ENCODE peak calls at places on chromosomes 16 and 17, in six cellular contexts. P is BJ, B is AG09309, X is BE2C, C is fibroblast of lung, N is neural progenitor cell. Z is an unnamed sample.

GRCh38 chr16:22653876-22654275 is 143.2 kb downstream of the NPIPB5 start:
- DNase-seq in P (no peak), B (no peak), X (no peak), C (no peak), N (no peak), Z (no peak)

GRCh38 chr17:2705263-2705662 is 6.3 kb downstream of the CLUH start:
- DNase-seq in P (no peak), B (no peak), X (no peak), C (peak), N (no peak), Z (no peak)

GRCh38 chr17:2068589-2069051 is 13.7 kb downstream of the HIC1 start:
- DNase-seq in P (no peak), B (no peak), X (peak), C (peak), N (no peak), Z (no peak)

GRCh38 chr17:43940630-43941029 is 1.6 kb downstream of the PPY start:
- DNase-seq in P (no peak), B (no peak), X (peak), C (no peak), N (peak), Z (no peak)

GRCh38 chr16:66479661-66480264 is 52.7 kb downstream of the BEAN1 start:
- DNase-seq in P (no peak), B (no peak), X (no peak), C (no peak), N (no peak), Z (no peak)

GRCh38 chr17:40432864-40433528 is 10.3 kb upstream of the IGFBP4 start:
- DNase-seq in P (no peak), B (no peak), X (peak), C (peak), N (no peak), Z (no peak)

GRCh38 chr17:59719526-59719925 is 12.1 kb downstream of the VMP1 start:
- DNase-seq in P (no peak), B (no peak), X (no peak), C (no peak), N (no peak), Z (no peak)

GRCh38 chr16:85327731-85328664 is 215.7 kb upstream of the CIBAR2 start:
- DNase-seq in P (no peak), B (no peak), X (peak), C (peak), N (peak), Z (peak)

GRCh38 chr17:30600830-30601494 is 123.8 kb downstream of the GOSR1 start:
- DNase-seq in P (no peak), B (no peak), X (no peak), C (peak), N (peak), Z (no peak)

GRCh38 chr17:78360371-78361226 is 722 bp upstream of the SOCS3 start:
- DNase-seq in P (no peak), B (no peak), X (peak), C (peak), N (peak), Z (no peak)

GRCh38 chr17:50813583-50813982 is 21.8 kb upstream of the WFIKKN2 start:
- DNase-seq in P (no peak), B (no peak), X (no peak), C (no peak), N (no peak), Z (no peak)

GRCh38 chr16:56736476-56736875 is 6.5 kb downstream of the NUP93 start:
- DNase-seq in P (no peak), B (no peak), X (no peak), C (no peak), N (no peak), Z (no peak)

GRCh38 chr16:82523786-82524185 is 103.0 kb upstream of the CDH13 start:
- DNase-seq in P (no peak), B (no peak), X (no peak), C (peak), N (no peak), Z (no peak)

GRCh38 chr16:86134802-86135461 is 236.0 kb downstream of the IRF8 start:
- DNase-seq in P (no peak), B (no peak), X (no peak), C (peak), N (no peak), Z (no peak)

GRCh38 chr17:79038545-79039135 is 14.7 kb downstream of the C1QTNF1 start:
- DNase-seq in P (peak), B (peak), X (no peak), C (peak), N (no peak), Z (peak)

GRCh38 chr17:66393038-66393437 is 90.6 kb downstream of the PRKCA start:
- DNase-seq in P (no peak), B (no peak), X (no peak), C (no peak), N (no peak), Z (no peak)

GRCh38 chr16:59121411-59121810 is 387.3 kb upstream of the GOT2 start:
- DNase-seq in P (no peak), B (no peak), X (no peak), C (no peak), N (no peak), Z (no peak)

GRCh38 chr16:78317871-78318270 is 218.4 kb downstream of the WWOX start:
- DNase-seq in P (no peak), B (no peak), X (no peak), C (no peak), N (no peak), Z (peak)

GRCh38 chr16:89104303-89104702 is 10.7 kb downstream of the ACSF3 start:
- DNase-seq in P (no peak), B (no peak), X (no peak), C (no peak), N (no peak), Z (no peak)

GRCh38 chr16:79009911-79010310 is 590.6 kb downstream of the MAF start:
- DNase-seq in P (no peak), B (no peak), X (no peak), C (no peak), N (no peak), Z (no peak)

GRCh38 chr17:17606416-17607000 is 15.0 kb upstream of the PEMT start:
- DNase-seq in P (no peak), B (no peak), X (peak), C (no peak), N (no peak), Z (no peak)

GRCh38 chr16:19886061-19886792 is 1.6 kb upstream of the GPRC5B start:
- DNase-seq in P (no peak), B (peak), X (peak), C (peak), N (peak), Z (peak)

GRCh38 chr16:78996806-78997205 is 603.7 kb downstream of the MAF start:
- DNase-seq in P (no peak), B (no peak), X (no peak), C (no peak), N (no peak), Z (no peak)

GRCh38 chr17:33498069-33498468 is 205.0 kb upstream of the ASIC2 start:
- DNase-seq in P (no peak), B (no peak), X (no peak), C (no peak), N (no peak), Z (no peak)

GRCh38 chr17:56347646-56348045 is 194.4 kb downstream of the ANKFN1 start:
- DNase-seq in P (no peak), B (no peak), X (no peak), C (no peak), N (no peak), Z (no peak)

GRCh38 chr16:63804126-63804525 is 1317.7 kb downstream of the CDH11 start:
- DNase-seq in P (no peak), B (no peak), X (no peak), C (no peak), N (no peak), Z (no peak)

GRCh38 chr17:979211-979538 is 401 bp downstream of the NXN start:
- DNase-seq in P (no peak), B (no peak), X (no peak), C (no peak), N (no peak), Z (no peak)

GRCh38 chr17:8935194-8935593 is 30.3 kb downstream of the PIK3R5 start:
- DNase-seq in P (no peak), B (no peak), X (no peak), C (peak), N (no peak), Z (no peak)

GRCh38 chr17:72605543-72605942 is 484.7 kb downstream of the SOX9 start:
- DNase-seq in P (no peak), B (no peak), X (no peak), C (no peak), N (no peak), Z (no peak)

GRCh38 chr17:72604518-72604917 is 483.7 kb downstream of the SOX9 start:
- DNase-seq in P (no peak), B (no peak), X (no peak), C (no peak), N (no peak), Z (no peak)

GRCh38 chr17:72600934-72601333 is 480.1 kb downstream of the SOX9 start:
- DNase-seq in P (no peak), B (no peak), X (no peak), C (peak), N (no peak), Z (no peak)

GRCh38 chr17:72603346-72604242 is 482.8 kb downstream of the SOX9 start:
- DNase-seq in P (no peak), B (no peak), X (no peak), C (peak), N (no peak), Z (peak)

DNA sequence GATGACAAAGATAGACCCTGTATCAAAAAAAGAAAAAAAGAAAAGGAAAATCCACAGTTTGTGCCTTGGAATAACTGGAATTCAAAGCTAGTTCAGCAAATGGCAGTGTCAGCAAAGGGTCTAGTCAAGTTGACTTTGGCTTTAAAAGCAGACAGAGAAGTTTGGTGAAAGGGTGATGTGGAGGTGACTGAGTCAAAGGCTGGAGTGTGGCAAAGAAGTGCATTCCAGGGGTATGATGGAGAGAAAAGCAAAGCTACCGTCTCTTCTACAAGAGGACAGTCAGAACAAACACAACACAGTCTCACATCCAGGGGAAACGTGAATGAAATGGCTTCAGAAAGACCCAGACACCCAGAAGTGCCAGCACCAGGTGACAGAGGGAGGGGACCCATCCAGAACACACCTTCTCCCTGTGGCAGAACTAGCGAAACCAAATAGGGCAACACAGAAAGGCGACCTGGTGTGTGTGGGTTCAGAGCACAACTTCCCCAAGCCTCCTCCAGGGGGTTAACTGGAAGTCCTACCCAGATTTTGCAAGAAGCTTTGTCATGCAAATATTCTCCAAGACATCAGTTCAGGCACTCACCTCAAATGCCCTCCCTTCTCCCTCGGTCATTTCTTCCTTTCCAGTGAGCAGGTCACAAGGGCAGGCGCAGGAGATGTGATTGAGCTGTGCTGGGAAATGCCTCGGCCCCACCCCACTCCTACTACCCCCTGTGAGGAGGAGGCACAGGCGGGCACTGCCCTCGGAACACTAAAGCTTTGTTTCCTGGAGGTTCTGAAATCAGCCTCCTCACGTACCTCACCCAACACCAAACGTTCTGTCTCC is 481.9 kb downstream of the SOX9 start:
- DNase-seq in P (no peak), B (no peak), X (no peak), C (peak), N (peak), Z (no peak)
- TF ChIP-seq CTCF in P (peak), B (peak), X (peak), C (no peak), N (peak), Z (peak)

DNA sequence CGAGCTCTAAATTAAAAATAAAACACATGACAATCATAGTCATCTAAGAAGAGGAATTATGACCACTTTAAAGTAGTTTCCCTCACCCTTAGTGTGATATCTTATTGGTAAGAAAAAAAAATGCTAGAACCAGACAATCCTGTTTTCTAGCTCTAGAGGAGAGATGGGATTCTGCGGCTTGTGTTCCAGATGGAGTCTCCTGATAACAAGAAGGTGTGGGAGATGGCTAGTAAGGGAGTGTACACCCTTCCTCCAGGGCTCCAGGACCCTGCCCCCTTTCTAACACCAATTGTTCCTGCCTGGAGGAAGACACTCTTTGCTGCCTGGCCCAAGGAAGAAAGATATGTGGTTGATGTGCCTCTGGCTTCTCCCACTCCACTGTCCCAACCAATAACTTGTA is 68.8 kb upstream of the FBXO47 start:
- DNase-seq in P (no peak), B (no peak), X (no peak), C (no peak), N (no peak), Z (no peak)
- H3K4me3 ChIP-seq in P (no peak), B (no peak), X (no peak), C (no peak), N (no peak), Z (no peak)

GRCh38 chr16:11313493-11314308 is 31.6 kb upstream of the RMI2 start:
- DNase-seq in P (no peak), B (no peak), X (no peak), C (no peak), N (no peak), Z (no peak)

GRCh38 chr16:11316331-11317015 is 28.8 kb upstream of the RMI2 start:
- DNase-seq in P (no peak), B (no peak), X (no peak), C (peak), N (peak), Z (no peak)

GRCh38 chr16:11314309-11314894 is 30.9 kb upstream of the RMI2 start:
- DNase-seq in P (no peak), B (no peak), X (no peak), C (no peak), N (no peak), Z (no peak)

GRCh38 chr16:11312718-11313492 is 31.8 kb upstream of the PRM1 start:
- DNase-seq in P (peak), B (peak), X (no peak), C (peak), N (no peak), Z (peak)

DNA sequence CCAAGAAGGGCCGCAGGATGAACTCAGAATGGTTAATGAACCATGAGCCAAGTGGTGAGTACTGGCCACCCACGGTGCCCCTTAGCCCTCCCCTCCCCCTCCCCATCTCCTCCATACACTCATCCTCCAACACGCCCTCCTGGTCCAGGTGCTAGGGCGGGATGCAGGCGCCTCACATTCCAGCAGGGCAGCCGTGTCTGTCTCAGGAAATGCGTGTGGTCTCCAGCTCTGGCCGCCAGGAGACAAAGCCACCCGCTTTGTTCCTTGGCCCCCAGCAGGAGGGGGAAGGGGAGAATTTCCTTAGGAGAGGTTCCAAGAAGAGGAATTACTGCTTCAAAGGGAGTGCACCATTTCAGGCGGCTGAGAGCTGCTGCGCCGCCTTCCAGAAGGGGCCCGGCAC is 29.8 kb upstream of the RMI2 start:
- DNase-seq in P (peak), B (no peak), X (no peak), C (peak), N (peak), Z (peak)
- TF ChIP-seq CTCF in P (peak), B (no peak), X (no peak), C (no peak), N (peak), Z (peak)

DNA sequence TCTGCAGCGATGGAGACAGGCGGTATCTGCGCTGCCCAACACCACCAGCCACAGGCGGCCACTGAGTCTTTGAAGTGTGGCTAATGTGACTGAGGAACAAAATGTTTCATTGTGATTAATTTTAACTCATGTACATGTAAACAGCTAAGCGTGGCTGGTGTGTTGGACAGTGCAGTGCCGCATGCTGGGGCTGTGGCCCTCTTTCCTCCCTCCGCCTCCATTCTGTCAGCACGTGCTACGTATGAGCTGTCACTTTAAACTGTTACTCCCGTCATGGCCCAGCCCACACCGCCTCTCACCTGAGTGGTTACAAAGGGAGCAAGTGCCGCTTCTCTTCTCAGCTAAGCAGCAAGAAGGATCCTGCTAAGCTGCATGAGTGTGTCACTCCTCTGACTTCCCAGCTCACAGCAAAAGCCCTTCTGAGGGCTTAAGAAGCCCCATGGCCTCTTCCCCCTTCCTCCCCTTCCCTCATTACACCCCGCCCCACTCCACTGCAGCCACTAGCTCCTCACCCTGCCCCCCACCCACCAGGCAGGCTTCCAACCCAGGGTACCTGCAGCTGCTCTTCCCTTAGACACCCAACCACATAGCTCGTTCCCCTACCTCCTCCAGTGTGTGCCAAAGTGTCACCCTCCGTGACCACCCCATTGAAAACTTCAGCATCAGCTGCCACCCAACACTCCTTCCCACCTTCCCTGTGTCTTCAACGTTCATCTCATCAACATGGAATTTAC is 15.0 kb downstream of the HASPIN start:
- DNase-seq in P (no peak), B (no peak), X (no peak), C (peak), N (peak), Z (no peak)
- H3K4me3 ChIP-seq in P (no peak), B (no peak), X (no peak), C (no peak), N (peak), Z (no peak)

GRCh38 chr16:67942200-67942509 is 1.8 kb downstream of the LCAT start:
- DNase-seq in P (no peak), B (no peak), X (peak), C (no peak), N (peak), Z (no peak)
- TF ChIP-seq CTCF in P (peak), B (peak), X (peak), C (peak), N (peak), Z (peak)

GRCh38 chr17:46817151-46817900 is 1.2 kb downstream of the WNT3 start:
- DNase-seq in P (no peak), B (no peak), X (no peak), C (no peak), N (peak), Z (no peak)
- H3K4me3 ChIP-seq in P (no peak), B (no peak), X (no peak), C (no peak), N (no peak), Z (no peak)

DNA sequence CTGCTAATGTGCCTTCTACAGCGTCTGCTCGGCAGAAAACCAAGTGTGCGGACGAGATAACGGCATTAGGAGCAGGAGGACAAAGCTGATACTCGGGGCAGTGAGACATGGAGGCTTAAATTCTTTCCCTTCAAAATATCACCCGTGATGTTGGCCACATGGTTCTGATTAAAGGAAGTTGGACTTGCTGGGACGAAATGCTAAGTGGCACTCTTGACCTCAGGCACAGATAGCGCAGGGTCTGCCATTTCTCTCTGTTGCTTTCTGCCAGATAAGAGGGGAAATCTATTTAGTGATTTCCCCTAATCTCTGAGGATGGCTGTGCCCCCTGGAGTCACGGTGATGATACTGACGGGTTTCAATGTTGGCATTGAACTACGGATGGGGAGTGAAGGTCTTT is 509.6 kb upstream of the EEF2KMT start:
- DNase-seq in P (no peak), B (no peak), X (peak), C (no peak), N (no peak), Z (no peak)
- TF ChIP-seq CTCF in P (no peak), B (no peak), X (peak), C (no peak), N (no peak), Z (no peak)

DNA sequence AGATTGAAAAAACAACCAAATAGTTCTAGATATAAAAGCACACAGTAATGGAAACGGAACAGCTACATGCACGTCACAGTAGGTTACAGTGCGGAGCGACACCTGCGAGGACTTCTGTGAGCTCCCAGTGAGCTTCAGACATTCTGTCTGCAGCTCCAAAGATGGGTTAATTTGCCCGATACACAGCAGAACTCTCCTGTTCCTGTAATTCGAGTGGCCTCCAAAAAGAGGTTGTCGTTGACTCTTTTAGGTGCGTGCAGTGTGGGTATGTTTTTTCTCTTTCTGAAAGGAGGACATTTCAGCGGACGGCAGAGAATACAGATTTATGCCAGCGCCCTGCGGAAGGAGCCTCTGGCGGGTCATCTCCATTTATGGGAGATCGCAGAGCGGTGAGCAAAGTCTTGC is 2.9 kb downstream of the OR1F1 start:
- DNase-seq in P (no peak), B (no peak), X (no peak), C (no peak), N (peak), Z (no peak)
- H3K4me3 ChIP-seq in P (peak), B (peak), X (peak), C (peak), N (peak), Z (peak)

Z was measured in astrocyte of the cerebellum.